ENCODE peak calls at places on chromosomes 3 and 15, in four cellular contexts. One of them, this sample, is unnamed.

GRCh38 chr3:115077501-115078250 is 69.4 kb downstream of the ZBTB20 start:
- DNase-seq in stomach: no peak
- DNase-seq in body of pancreas: no peak
- DNase-seq in aorta: no peak
- DNase-seq in this sample: no peak

GRCh38 chr15:58839485-58839884 is 68.4 kb downstream of the MINDY2 start:
- DNase-seq in stomach: no peak
- DNase-seq in body of pancreas: no peak
- DNase-seq in aorta: no peak
- DNase-seq in this sample: no peak

GRCh38 chr3:129547241-129547640 is 4.3 kb downstream of the H1-8 start:
- DNase-seq in stomach: no peak
- DNase-seq in body of pancreas: no peak
- DNase-seq in aorta: no peak
- DNase-seq in this sample: no peak

GRCh38 chr3:113186566-113186965 is 24.8 kb upstream of the BOC start:
- DNase-seq in stomach: no peak
- DNase-seq in body of pancreas: no peak
- DNase-seq in aorta: no peak
- DNase-seq in this sample: no peak

GRCh38 chr3:29335438-29335837 is 54.6 kb downstream of the RBMS3 start:
- DNase-seq in stomach: peak; percentile 72
- DNase-seq in body of pancreas: peak; percentile 57
- DNase-seq in aorta: peak; percentile 81
- DNase-seq in this sample: no peak

GRCh38 chr3:126816956-126817777 is 113.1 kb downstream of the CHCHD6 start:
- DNase-seq in stomach: no peak
- DNase-seq in body of pancreas: no peak
- DNase-seq in aorta: no peak
- DNase-seq in this sample: no peak

GRCh38 chr3:145900056-145900829 is 260.7 kb downstream of the PLOD2 start:
- DNase-seq in stomach: no peak
- DNase-seq in body of pancreas: no peak
- DNase-seq in aorta: no peak
- DNase-seq in this sample: no peak

GRCh38 chr3:119177321-119177720 is 3.9 kb downstream of the UPK1B start:
- DNase-seq in stomach: no peak
- DNase-seq in body of pancreas: no peak
- DNase-seq in aorta: no peak
- DNase-seq in this sample: no peak

GRCh38 chr15:75177360-75178071 is 24.2 kb upstream of the C15orf39 start:
- DNase-seq in stomach: no peak
- DNase-seq in body of pancreas: no peak
- DNase-seq in aorta: peak; percentile 57
- DNase-seq in this sample: no peak

GRCh38 chr3:10332481-10333358 is 11.8 kb upstream of the SEC13 start:
- DNase-seq in stomach: no peak
- DNase-seq in body of pancreas: no peak
- DNase-seq in aorta: peak; percentile 55
- DNase-seq in this sample: no peak

GRCh38 chr15:50219820-50220219 is 37.8 kb downstream of the SLC27A2 start:
- DNase-seq in stomach: no peak
- DNase-seq in body of pancreas: no peak
- DNase-seq in aorta: no peak
- DNase-seq in this sample: no peak

GRCh38 chr3:194327414-194328079 is 23.6 kb downstream of the CPN2 start:
- DNase-seq in stomach: no peak
- DNase-seq in body of pancreas: no peak
- DNase-seq in aorta: no peak
- DNase-seq in this sample: peak; percentile 21

GRCh38 chr3:179962617-179963387 is 73.9 kb downstream of the PEX5L start:
- DNase-seq in stomach: no peak
- DNase-seq in body of pancreas: no peak
- DNase-seq in aorta: no peak
- DNase-seq in this sample: no peak
- H3K4me1 ChIP-seq in stomach: no peaks in the 10 kb centered on the region
- H3K4me1 ChIP-seq in body of pancreas: peaks cover 19% of the 10 kb centered on the region
- H3K4me1 ChIP-seq in aorta: no peaks in the 10 kb centered on the region
- H3K4me1 ChIP-seq in this sample: no peaks in the 10 kb centered on the region

GRCh38 chr3:158102219-158102612 is 4.0 kb downstream of the SHOX2 start:
- DNase-seq in stomach: no peak
- DNase-seq in body of pancreas: no peak
- DNase-seq in aorta: no peak
- DNase-seq in this sample: no peak
- H3K27me3 ChIP-seq in stomach: peaks cover 44% of the 10 kb centered on the region
- H3K27me3 ChIP-seq in body of pancreas: peaks cover 65% of the 10 kb centered on the region
- H3K27me3 ChIP-seq in aorta: no peaks in the 10 kb centered on the region
- H3K27me3 ChIP-seq in this sample: peaks cover 77% of the 10 kb centered on the region

GRCh38 chr3:50270422-50270831 is 1.5 kb downstream of the SEMA3B start:
- DNase-seq in stomach: no peak
- DNase-seq in body of pancreas: no peak
- DNase-seq in aorta: no peak
- DNase-seq in this sample: no peak
- H3K4me3 ChIP-seq in stomach: peak overlapping the region; percentile 40
- H3K4me3 ChIP-seq in body of pancreas: no peak overlapping the region
- H3K4me3 ChIP-seq in aorta: no peak overlapping the region
- H3K4me3 ChIP-seq in this sample: no peak overlapping the region

GRCh38 chr15:69129026-69129385 is 31.4 kb upstream of the GLCE start:
- DNase-seq in stomach: no peak
- DNase-seq in body of pancreas: no peak
- DNase-seq in aorta: no peak
- DNase-seq in this sample: no peak
- H3K4me1 ChIP-seq in stomach: no peaks in the 10 kb centered on the region
- H3K4me1 ChIP-seq in body of pancreas: peaks cover 4% of the 10 kb centered on the region
- H3K4me1 ChIP-seq in aorta: no peaks in the 10 kb centered on the region
- H3K4me1 ChIP-seq in this sample: no peaks in the 10 kb centered on the region

GRCh38 chr15:45773149-45773548 is 138.3 kb downstream of the SQOR start:
- DNase-seq in stomach: no peak
- DNase-seq in body of pancreas: no peak
- DNase-seq in aorta: no peak
- DNase-seq in this sample: no peak

GRCh38 chr15:45780352-45780751 is 145.5 kb downstream of the SQOR start:
- DNase-seq in stomach: no peak
- DNase-seq in body of pancreas: no peak
- DNase-seq in aorta: no peak
- DNase-seq in this sample: no peak

GRCh38 chr15:45777781-45778180 is 143.0 kb downstream of the SQOR start:
- DNase-seq in stomach: no peak
- DNase-seq in body of pancreas: no peak
- DNase-seq in aorta: no peak
- DNase-seq in this sample: no peak

DNA sequence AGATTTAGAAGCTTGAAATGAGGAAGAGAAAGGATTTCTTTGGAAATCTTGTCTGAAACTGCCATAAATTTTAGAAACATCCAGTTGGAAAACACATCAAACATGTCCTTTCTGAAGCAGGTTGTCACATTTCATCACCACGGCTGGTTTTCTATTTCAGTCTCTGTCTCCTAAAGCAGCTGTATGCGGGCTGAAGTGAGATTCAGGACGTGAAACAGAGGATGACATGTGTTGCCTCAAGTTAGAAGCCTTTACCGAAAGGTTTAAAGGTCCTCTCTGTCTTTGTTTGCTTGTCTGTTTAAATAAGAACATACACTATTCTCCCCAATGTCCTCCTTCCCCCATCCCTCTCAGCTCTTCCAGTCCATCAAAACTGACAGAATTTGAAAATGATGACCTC is 141.9 kb downstream of the SQOR start:
- DNase-seq in stomach: no peak
- DNase-seq in body of pancreas: no peak
- DNase-seq in aorta: no peak
- DNase-seq in this sample: no peak
- H3K27me3 ChIP-seq in stomach: no peaks in the 10 kb centered on the region
- H3K27me3 ChIP-seq in body of pancreas: no peaks in the 10 kb centered on the region
- H3K27me3 ChIP-seq in aorta: no peaks in the 10 kb centered on the region
- H3K27me3 ChIP-seq in this sample: no peaks in the 10 kb centered on the region

DNA sequence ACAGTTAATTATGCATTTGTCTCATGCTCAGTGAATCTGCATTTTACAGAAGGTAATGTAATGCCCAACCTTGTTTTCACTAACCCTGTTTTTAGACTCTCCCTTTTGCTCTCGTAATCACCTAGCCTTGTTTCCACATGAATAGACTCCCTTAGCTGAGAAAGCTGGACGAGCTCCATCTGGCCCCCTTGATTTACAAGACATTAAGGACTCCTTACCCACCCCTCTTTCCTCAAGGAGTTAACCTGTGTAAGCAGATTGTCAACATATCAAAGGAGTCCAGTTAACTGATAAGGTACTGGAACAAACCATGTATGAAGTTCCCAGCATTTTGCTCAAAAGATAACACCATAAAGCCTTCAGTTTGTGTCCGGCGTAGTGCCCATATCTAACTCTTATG is 99.6 kb downstream of the VPS8 start:
- DNase-seq in stomach: no peak
- DNase-seq in body of pancreas: no peak
- DNase-seq in aorta: no peak
- DNase-seq in this sample: no peak
- H3K4me3 ChIP-seq in stomach: no peak overlapping the region
- H3K4me3 ChIP-seq in body of pancreas: no peak overlapping the region
- H3K4me3 ChIP-seq in aorta: no peak overlapping the region
- H3K4me3 ChIP-seq in this sample: no peak overlapping the region